ENCODE peak calls at places on chromosomes 2 and 18, in seven cellular contexts. H is psoas muscle, O is caudate nucleus, K is NCI-H1417 treated with DMSO at 0.1 percent for 48 hours, Z is ELR, R is ureter, G is mucosa of descending colon. T is an unnamed sample.

GRCh38 chr2:241798631-241799521 is 10.1 kb upstream of the NEU4 start:
- DNase-seq in H (peak), O (no peak), K (no peak), Z (no peak), R (peak), G (peak), T (no peak)

GRCh38 chr2:46657042-46657504 is 177.7 kb downstream of the TMEM247 start:
- DNase-seq in H (peak), O (no peak), K (no peak), Z (peak), R (no peak), G (peak), T (peak)

GRCh38 chr2:101113441-101114267 is 37.5 kb downstream of the TBC1D8 start:
- DNase-seq in H (no peak), O (no peak), K (no peak), Z (peak), R (peak), G (peak), T (peak)

GRCh38 chr2:46034535-46034934 is 262.7 kb upstream of the EPAS1 start:
- DNase-seq in H (no peak), O (no peak), K (no peak), Z (no peak), R (no peak), G (no peak), T (no peak)

GRCh38 chr2:127700527-127701192 is 637 bp upstream of the SFT2D3 start:
- DNase-seq in H (peak), O (peak), K (no peak), Z (peak), R (peak), G (peak), T (no peak)

GRCh38 chr18:78596794-78597193 is 382.8 kb upstream of the SALL3 start:
- DNase-seq in H (no peak), O (no peak), K (no peak), Z (no peak), R (no peak), G (no peak), T (no peak)

GRCh38 chr2:42110287-42110973 is 58.7 kb upstream of the EML4 start:
- DNase-seq in H (no peak), O (no peak), K (no peak), Z (no peak), R (no peak), G (no peak), T (no peak)

GRCh38 chr2:222360146-222360545 is 61.3 kb upstream of the PAX3 start:
- DNase-seq in H (no peak), O (no peak), K (no peak), Z (peak), R (no peak), G (no peak), T (no peak)

GRCh38 chr2:204871246-204871953 is 326.1 kb downstream of the PARD3B start:
- DNase-seq in H (no peak), O (no peak), K (no peak), Z (peak), R (no peak), G (no peak), T (peak)

GRCh38 chr2:239805414-239805813 is 219.7 kb downstream of the NDUFA10 start:
- DNase-seq in H (no peak), O (no peak), K (no peak), Z (no peak), R (no peak), G (no peak), T (no peak)

GRCh38 chr2:202339052-202339870 is 36.9 kb upstream of the BMPR2 start:
- DNase-seq in H (no peak), O (no peak), K (no peak), Z (peak), R (no peak), G (no peak), T (peak)

GRCh38 chr18:46294325-46294724 is 190.1 kb downstream of the HAUS1 start:
- DNase-seq in H (no peak), O (no peak), K (no peak), Z (no peak), R (no peak), G (no peak), T (no peak)

GRCh38 chr18:22471546-22472131 is 53.9 kb upstream of the CTAGE1 start:
- DNase-seq in H (no peak), O (no peak), K (no peak), Z (peak), R (no peak), G (no peak), T (no peak)

GRCh38 chr2:29598978-29599377 is 322.4 kb downstream of the ALK start:
- DNase-seq in H (no peak), O (no peak), K (no peak), Z (no peak), R (no peak), G (no peak), T (no peak)

GRCh38 chr2:53129851-53130250 is 637.8 kb upstream of the CHAC2 start:
- DNase-seq in H (no peak), O (no peak), K (no peak), Z (peak), R (no peak), G (no peak), T (peak)

GRCh38 chr2:236026839-236027238 is 141.3 kb downstream of the GBX2 start:
- DNase-seq in H (no peak), O (no peak), K (no peak), Z (no peak), R (no peak), G (peak), T (no peak)

GRCh38 chr2:212538156-212539144 is at the start of gene ERBB4:
- DNase-seq in H (peak), O (peak), K (no peak), Z (peak), R (peak), G (no peak), T (no peak)

GRCh38 chr2:30826481-30826880 is 19.2 kb upstream of the CAPN13 start:
- DNase-seq in H (no peak), O (no peak), K (no peak), Z (no peak), R (no peak), G (no peak), T (no peak)

GRCh38 chr2:178452334-178452733 is 1.2 kb downstream of the PJVK start:
- DNase-seq in H (no peak), O (no peak), K (no peak), Z (no peak), R (no peak), G (no peak), T (no peak)

T was measured in HCEC 1CT.